ENCODE peak calls at places on chromosome 20, in four cellular contexts. M is GM12878, S is H1, O is astrocyte. U is an unnamed sample. For H3K36me3, the result is how much of the 10 kb centered on the place peaks cover.

GRCh38 chr20:32052792-32053362 is 835 bp downstream of the HCK start:
- DNase-seq in M (no peak), S (peak), O (no peak), U (no peak)

GRCh38 chr20:61913423-61914225 is 152.1 kb downstream of the TAF4 start:
- DNase-seq in M (peak), S (no peak), O (no peak), U (no peak)

GRCh38 chr20:50855498-50856474 is 60.9 kb downstream of the BCAS4 start:
- DNase-seq in M (no peak), S (no peak), O (no peak), U (no peak)

GRCh38 chr20:47546184-47547033 is 44.7 kb downstream of the NCOA3 start:
- DNase-seq in M (no peak), S (no peak), O (peak), U (peak)

GRCh38 chr20:25178563-25179438 is 16.7 kb upstream of the ENTPD6 start:
- DNase-seq in M (no peak), S (peak), O (peak), U (peak)

GRCh38 chr20:44959896-44960852 is at the start of gene TOMM34:
- DNase-seq in M (no peak), S (peak), O (peak), U (peak)

GRCh38 chr20:37239026-37239451 is 22.6 kb downstream of the GHRH start:
- DNase-seq in M (no peak), S (no peak), O (peak), U (no peak)

GRCh38 chr20:8803065-8803464 is 265.8 kb upstream of the PLCB4 start:
- DNase-seq in M (no peak), S (no peak), O (no peak), U (no peak)

GRCh38 chr20:33038243-33038642 is 6.8 kb downstream of the BPIFB6 start:
- DNase-seq in M (no peak), S (no peak), O (no peak), U (no peak)

GRCh38 chr20:19099586-19100555 is 112.6 kb upstream of the SLC24A3 start:
- DNase-seq in M (no peak), S (no peak), O (no peak), U (peak)
- H2AFZ ChIP-seq in M (no peak), S (no peak), O (no peak), U (no peak)

GRCh38 chr20:46090095-46090388 is 280 bp upstream of the NCOA5 start:
- DNase-seq in M (no peak), S (no peak), O (no peak), U (no peak)
- H3K27ac ChIP-seq in M (no peak), S (no peak), O (peak), U (no peak)

DNA sequence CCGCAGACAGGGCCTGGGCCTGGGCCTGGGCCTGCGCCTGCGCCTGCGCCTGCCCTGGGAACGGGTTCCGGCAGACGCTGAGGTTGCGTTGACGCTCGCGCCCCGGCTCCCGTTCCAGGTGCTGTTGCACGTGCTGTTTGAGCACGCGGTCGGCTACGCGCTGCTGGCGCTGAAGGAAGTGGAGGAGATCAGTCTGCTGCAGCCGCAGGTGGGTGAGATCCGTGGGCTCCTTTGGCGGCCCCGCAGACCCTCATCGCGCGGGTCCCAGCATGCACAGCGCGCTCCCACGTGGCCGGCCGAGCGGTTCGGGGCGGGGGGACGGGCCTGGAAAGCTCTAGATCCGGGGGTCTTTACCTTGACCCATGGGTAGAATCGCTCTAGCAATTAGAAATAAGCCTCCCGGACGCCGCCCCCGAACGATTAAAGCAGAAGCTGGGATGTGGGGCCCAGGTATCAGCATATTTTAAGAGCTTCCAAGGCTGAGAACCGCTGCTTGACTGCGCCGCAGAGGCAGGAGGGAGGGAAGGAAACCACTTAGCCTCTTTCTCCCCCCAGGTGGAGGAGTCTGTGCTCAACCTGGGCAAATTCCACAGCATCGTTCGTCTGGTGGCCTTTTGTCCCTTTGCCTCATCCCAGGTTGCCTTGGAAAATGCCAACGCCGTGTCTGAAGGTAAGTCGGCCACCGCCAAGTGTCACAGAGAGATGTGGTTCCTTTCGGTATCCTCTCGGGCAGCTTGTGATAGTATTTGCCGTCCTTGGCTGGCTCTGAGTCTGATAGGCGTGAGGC is 485 bp downstream of the NOP56 start:
- DNase-seq in M (no peak), S (no peak), O (no peak), U (no peak)
- H3K36me3 ChIP-seq in M (under half), S (under half), O (under half), U (under half)

GRCh38 chr20:41256516-41256915 is 61.0 kb downstream of the ZHX3 start:
- DNase-seq in M (no peak), S (no peak), O (no peak), U (no peak)
- H2AFZ ChIP-seq in M (no peak), S (no peak), O (no peak), U (no peak)

GRCh38 chr20:4809707-4810106 is 88.0 kb downstream of the PRND start:
- DNase-seq in M (peak), S (no peak), O (no peak), U (no peak)

GRCh38 chr20:4811257-4811656 is 89.5 kb downstream of the PRND start:
- DNase-seq in M (no peak), S (no peak), O (no peak), U (no peak)

GRCh38 chr20:4811661-4812181 is 90.0 kb downstream of the PRND start:
- DNase-seq in M (peak), S (no peak), O (no peak), U (no peak)

GRCh38 chr20:4810446-4811019 is 88.8 kb downstream of the PRND start:
- DNase-seq in M (no peak), S (no peak), O (no peak), U (no peak)

GRCh38 chr20:4808872-4809271 is 87.2 kb downstream of the PRND start:
- DNase-seq in M (no peak), S (no peak), O (peak), U (no peak)
- H3K27ac ChIP-seq in M (no peak), S (no peak), O (no peak), U (no peak)

GRCh38 chr20:49843770-49844169 is 31.1 kb downstream of the SLC9A8 start:
- DNase-seq in M (no peak), S (no peak), O (no peak), U (no peak)
- H3K36me3 ChIP-seq in M (under half), S (under half), O (under half), U (under half)

GRCh38 chr20:17858450-17859001 is 110.1 kb downstream of the SNX5 start:
- DNase-seq in M (no peak), S (no peak), O (no peak), U (no peak)
- H2AFZ ChIP-seq in M (no peak), S (no peak), O (no peak), U (no peak)

GRCh38 chr20:60054716-60055371 is 96.6 kb downstream of the CDH26 start:
- DNase-seq in M (no peak), S (no peak), O (no peak), U (no peak)

GRCh38 chr20:60056345-60057122 is 98.3 kb downstream of the CDH26 start:
- DNase-seq in M (no peak), S (no peak), O (no peak), U (no peak)

GRCh38 chr20:60057123-60057865 is 99.1 kb downstream of the CDH26 start:
- DNase-seq in M (peak), S (peak), O (peak), U (peak)

GRCh38 chr20:60053813-60054190 is 95.6 kb downstream of the CDH26 start:
- DNase-seq in M (no peak), S (no peak), O (no peak), U (no peak)

GRCh38 chr20:60055740-60056139 is 97.5 kb downstream of the CDH26 start:
- DNase-seq in M (peak), S (no peak), O (no peak), U (no peak)
- H3K27ac ChIP-seq in M (no peak), S (no peak), O (no peak), U (no peak)

U was measured in PC-9.